ENCODE peak calls at places on chromosomes 16 and 17, in four cellular contexts. C is A673, T is MM.1S, X is keratinocyte. G is an unnamed sample.

GRCh38 chr17:34645636-34646035 is 66.3 kb downstream of the TMEM132E start:
- DNase-seq in X (no peak), C (peak), T (no peak), G (no peak)

GRCh38 chr16:88803264-88803987 is at the start of gene CDT1:
- DNase-seq in X (no peak), T (peak), C (peak), G (peak)

GRCh38 chr17:62627904-62628603 is 584 bp downstream of the MRC2 start:
- DNase-seq in X (no peak), C (peak), T (no peak), G (no peak)

GRCh38 chr16:48347980-48348379 is 37.2 kb downstream of the SIAH1 start:
- DNase-seq in X (no peak), T (no peak), C (no peak), G (no peak)

GRCh38 chr16:85141491-85142128 is 29.3 kb upstream of the CIBAR2 start:
- DNase-seq in C (no peak), X (no peak), T (no peak), G (no peak)

GRCh38 chr17:42270596-42270995 is 5.6 kb downstream of the STAT5B start:
- DNase-seq in C (no peak), X (no peak), T (no peak), G (no peak)

GRCh38 chr17:81253358-81254131 is 14.4 kb downstream of the NDUFAF8 start:
- DNase-seq in T (no peak), C (peak), X (no peak), G (no peak)

GRCh38 chr16:73390936-73391335 is 343.0 kb upstream of the ZFHX3 start:
- DNase-seq in C (no peak), T (no peak), X (no peak), G (no peak)

GRCh38 chr17:57867126-57867525 is 17.3 kb upstream of the MRPS23 start:
- DNase-seq in T (no peak), X (no peak), C (no peak), G (no peak)

GRCh38 chr17:44987194-44987882 is 19.2 kb upstream of the C1QL1 start:
- DNase-seq in C (peak), T (no peak), X (no peak), G (no peak)

GRCh38 chr17:42179911-42180410 is 981 bp downstream of the KCNH4 start:
- DNase-seq in C (peak), T (no peak), X (no peak), G (no peak)

GRCh38 chr17:81031571-81032550 is 3.1 kb upstream of the BAIAP2 start:
- DNase-seq in T (no peak), C (no peak), X (no peak), G (no peak)

GRCh38 chr16:30628628-30629342 is 18.6 kb upstream of the ZNF689 start:
- DNase-seq in T (peak), C (peak), X (no peak), G (peak)

GRCh38 chr17:77142689-77143088 is 1.9 kb downstream of the SEC14L1 start:
- DNase-seq in X (no peak), C (no peak), T (peak), G (no peak)

GRCh38 chr16:64250866-64251265 is 871.0 kb downstream of the CDH11 start:
- DNase-seq in X (no peak), T (no peak), C (no peak), G (no peak)

DNA sequence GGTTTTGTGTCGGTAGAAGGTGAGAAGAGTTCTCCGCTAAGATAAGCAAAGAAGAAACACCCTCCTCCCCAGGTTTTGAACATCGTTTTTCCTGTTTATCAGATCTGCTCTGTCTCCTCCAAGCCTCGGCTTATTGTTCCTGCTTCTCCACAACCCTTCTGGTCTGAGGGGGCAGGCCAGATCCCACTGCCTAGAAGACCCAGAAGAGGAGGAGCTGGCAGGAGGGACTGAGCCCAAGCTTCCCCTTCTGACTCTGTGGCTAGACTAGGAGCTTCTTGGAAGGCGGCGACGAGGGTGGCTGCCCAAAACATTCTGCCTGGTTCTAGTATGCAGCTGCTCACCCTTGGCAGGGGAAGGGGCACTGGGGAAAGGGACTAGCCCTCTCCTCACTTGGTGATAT is 5.1 kb upstream of the HOXB5 start:
- DNase-seq in C (no peak), T (no peak), X (no peak), G (no peak)
- TF ChIP-seq EZH2 in C (no peak), T (no peak), X (no peak), G (no peak)

GRCh38 chr17:48997103-48997826 is at the start of gene IGF2BP1:
- DNase-seq in X (no peak), C (peak), T (no peak), G (peak)

GRCh38 chr17:48994548-48995331 is 2.4 kb upstream of the IGF2BP1 start:
- DNase-seq in C (peak), T (no peak), X (no peak), G (no peak)

GRCh38 chr17:48996696-48997102 is 486 bp upstream of the IGF2BP1 start:
- DNase-seq in T (no peak), C (no peak), X (no peak), G (no peak)

GRCh38 chr17:48995332-48995870 is 1.8 kb upstream of the IGF2BP1 start:
- DNase-seq in X (no peak), T (no peak), C (peak), G (no peak)

DNA sequence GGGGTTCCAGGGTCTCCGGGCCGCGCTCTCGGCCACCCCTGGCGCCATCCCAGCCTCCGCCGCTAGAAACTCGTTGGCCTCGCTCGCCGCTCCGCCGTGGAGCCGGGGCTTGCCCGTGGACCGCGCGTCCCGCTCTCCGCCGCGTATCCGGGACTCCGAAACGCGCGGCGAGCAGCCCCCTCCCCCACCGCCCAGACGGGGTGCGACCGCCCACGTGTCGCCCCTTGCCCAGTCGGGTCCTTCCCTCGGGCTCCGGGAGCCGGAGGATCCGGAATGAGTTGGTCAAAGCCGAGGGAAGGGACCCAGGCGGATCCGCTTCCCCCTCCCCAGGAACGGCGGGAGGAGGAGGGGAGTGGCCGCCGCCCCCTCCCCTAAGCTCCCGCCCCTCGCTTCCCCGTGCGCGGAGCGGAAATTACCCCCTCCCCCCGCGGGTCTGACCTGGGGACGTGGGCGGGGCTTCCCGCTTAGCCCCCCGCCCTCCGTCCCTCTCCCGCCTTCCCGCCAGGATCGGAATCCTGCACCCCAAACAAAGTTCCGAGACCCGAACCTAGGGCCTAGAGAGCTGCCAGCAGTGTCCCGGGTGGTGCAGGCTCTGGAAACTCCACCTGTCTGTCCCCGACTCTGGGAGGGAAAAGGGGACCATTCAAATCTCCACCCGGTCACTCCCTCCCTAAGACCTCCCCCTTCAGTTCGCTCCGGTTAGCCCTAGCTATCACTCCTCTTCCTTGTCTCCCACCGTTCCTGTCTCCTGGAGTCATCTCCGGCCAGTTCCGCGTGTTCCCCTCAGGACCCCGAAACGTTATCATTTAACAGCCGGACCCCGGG is 1.1 kb upstream of the IGF2BP1 start:
- DNase-seq in C (peak), T (no peak), X (no peak), G (no peak)
- TF ChIP-seq EZH2 in C (no peak), T (no peak), X (peak), G (no peak)

GRCh38 chr17:9003355-9004131 is 17.8 kb upstream of the NTN1 start:
- DNase-seq in X (no peak), T (no peak), C (no peak), G (peak)
- TF ChIP-seq EZH2 in X (no peak), T (no peak), C (peak), G (no peak)

GRCh38 chr16:76976756-76977155 is 214.2 kb upstream of the MON1B start:
- DNase-seq in T (no peak), X (no peak), C (no peak), G (no peak)
- TF ChIP-seq EZH2 in T (no peak), X (no peak), C (no peak), G (no peak)

DNA sequence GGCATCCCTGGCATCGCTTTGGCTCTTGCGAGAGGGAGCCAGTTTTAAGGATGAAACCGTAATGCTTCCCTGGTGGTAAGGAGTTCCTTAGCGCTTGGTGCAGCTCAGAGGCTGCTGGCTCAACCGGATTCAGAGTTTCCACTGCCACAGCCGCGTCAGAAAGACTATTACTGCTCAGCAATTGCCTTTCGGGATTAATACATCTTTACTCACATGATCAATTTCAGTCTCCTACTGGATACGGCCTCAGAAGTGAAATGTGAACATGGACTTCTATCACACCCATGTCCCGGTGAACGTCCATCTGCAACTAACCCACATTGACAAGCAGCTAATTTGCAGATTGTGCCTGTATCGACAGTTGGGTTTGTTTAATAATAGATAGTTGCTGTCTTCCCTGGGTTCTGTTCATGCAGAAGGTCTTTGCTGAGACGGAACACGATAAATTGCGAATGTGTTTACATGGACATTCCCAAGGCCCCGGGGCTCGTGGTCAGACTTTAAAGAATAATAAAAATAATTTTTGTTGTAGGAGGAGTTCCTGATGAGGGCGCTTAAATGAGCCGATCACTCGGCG is 175.4 kb downstream of the ENGASE start:
- DNase-seq in T (no peak), X (no peak), C (no peak), G (no peak)
- TF ChIP-seq EZH2 in T (peak), X (no peak), C (peak), G (no peak)

DNA sequence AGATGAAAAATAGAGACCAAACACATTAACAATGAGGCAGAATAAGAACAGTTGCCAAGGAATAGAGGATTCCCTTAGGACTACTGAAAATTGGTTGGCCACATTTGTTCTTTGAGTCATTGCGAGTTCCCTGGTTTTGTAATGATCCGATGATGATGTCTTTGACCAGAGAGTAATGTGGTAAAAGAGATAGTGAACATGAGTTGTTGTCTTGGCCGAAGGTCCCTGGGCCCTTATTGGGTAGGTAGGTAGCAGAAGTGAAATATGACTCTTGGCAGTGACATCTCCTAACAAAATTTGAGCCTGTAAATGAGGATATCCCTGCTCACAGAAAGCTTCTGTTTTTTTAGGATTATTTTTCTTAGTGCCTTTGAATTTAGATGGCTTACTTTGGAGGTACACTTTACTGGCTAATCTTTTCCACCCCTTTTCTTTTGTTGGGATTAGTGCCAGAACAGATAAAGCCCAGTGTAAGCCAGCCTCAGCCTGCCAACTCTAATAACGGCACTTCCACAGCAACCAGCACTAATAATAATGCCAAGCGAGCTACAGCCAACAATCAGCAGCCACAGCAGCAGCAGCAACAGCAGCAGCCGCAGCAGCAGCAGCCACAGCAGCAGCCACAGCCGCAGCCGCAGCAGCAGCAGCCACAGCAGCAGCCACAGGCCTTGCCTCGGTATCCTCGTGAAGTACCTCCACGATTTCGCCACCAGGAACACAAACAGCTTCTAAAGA is 47.2 kb downstream of the TNRC6A start:
- DNase-seq in C (no peak), T (no peak), X (no peak), G (no peak)
- TF ChIP-seq EZH2 in C (no peak), T (no peak), X (no peak), G (no peak)

DNA sequence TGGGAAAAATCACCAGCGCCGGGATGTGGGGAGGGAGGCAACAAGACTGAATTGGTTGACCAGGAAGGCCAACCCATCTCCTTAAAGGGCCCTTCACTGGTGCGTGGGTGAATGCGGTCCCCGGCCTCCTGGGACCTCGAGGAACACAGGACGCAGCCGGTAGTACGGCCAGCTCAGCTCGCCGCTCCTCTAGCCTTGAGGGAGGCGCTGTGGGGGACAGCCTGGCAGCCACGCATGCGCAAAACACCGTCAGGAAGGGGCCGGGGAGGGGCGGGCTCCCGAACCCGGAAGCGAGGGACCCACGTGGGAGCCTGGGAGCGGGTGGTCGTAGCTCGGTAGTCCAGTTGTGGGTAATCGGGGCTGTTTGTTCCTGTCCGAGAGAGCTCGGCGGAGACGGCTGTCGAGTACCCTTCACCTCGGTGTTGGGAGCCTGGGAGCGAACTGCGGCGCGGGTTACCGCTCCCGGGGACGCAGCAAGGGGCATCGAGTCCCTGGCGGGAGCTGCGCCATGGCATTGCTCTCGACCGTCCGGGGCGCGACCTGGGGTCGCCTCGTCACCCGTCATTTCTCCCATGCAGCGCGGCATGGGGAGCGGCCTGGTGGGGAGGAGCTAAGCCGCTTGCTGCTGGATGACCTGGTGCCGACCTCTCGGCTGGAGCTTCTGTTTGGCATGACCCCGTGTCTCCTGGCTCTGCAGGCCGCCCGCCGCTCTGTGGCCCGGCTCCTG is at the start of gene MRM1:
- DNase-seq in C (peak), X (peak), T (peak), G (peak)
- TF ChIP-seq EZH2 in C (no peak), X (no peak), T (no peak), G (no peak)

G was measured in PC-9.